ENCODE peak calls at places on chromosome 4, in four cellular contexts. T, A, B and V are unnamed samples.

GRCh38 chr4:105840426-105841174 is 54.7 kb upstream of the NPNT start:
- DNase-seq in B (no peak), A (no peak), T (no peak), V (no peak)

GRCh38 chr4:122783301-122784215 is 43.1 kb upstream of the FGF2 start:
- DNase-seq in T (peak; percentile 98), B (no peak), A (peak; percentile 88), V (peak; percentile 22)

GRCh38 chr4:37595875-37596402 is 90.2 kb downstream of the RELL1 start:
- DNase-seq in T (no peak), B (no peak), A (no peak), V (no peak)

GRCh38 chr4:15488658-15489470 is 19.2 kb downstream of the CC2D2A start:
- DNase-seq in B (no peak), A (peak; percentile 95), T (peak; percentile 94), V (no peak)

GRCh38 chr4:176833416-176833815 is 40.7 kb upstream of the VEGFC start:
- DNase-seq in T (no peak), A (no peak), B (no peak), V (no peak)

GRCh38 chr4:60884545-60884944 is 315.6 kb upstream of the ADGRL3 start:
- DNase-seq in T (no peak), B (no peak), A (peak; percentile 14), V (no peak)

GRCh38 chr4:129545599-129546278 is 449.8 kb downstream of the C4orf33 start:
- DNase-seq in B (no peak), T (peak; percentile 78), A (peak; percentile 35), V (no peak)

GRCh38 chr4:169881769-169882168 is 124.0 kb upstream of the HPF1 start:
- DNase-seq in B (no peak), T (no peak), A (no peak), V (no peak)

GRCh38 chr4:163540977-163541376 is 46.5 kb downstream of the TMA16 start:
- DNase-seq in B (no peak), A (peak; percentile 84), T (peak; percentile 75), V (no peak)

GRCh38 chr4:163542275-163542674 is 47.8 kb downstream of the TMA16 start:
- DNase-seq in B (no peak), A (peak; percentile 52), T (peak; percentile 20), V (no peak)

GRCh38 chr4:163548481-163549243 is 54.2 kb downstream of the TMA16 start:
- DNase-seq in B (no peak), A (peak; percentile 84), T (peak; percentile 75), V (no peak)

GRCh38 chr4:163540448-163540847 is 46.0 kb downstream of the TMA16 start:
- DNase-seq in A (no peak), B (no peak), T (no peak), V (no peak)

DNA sequence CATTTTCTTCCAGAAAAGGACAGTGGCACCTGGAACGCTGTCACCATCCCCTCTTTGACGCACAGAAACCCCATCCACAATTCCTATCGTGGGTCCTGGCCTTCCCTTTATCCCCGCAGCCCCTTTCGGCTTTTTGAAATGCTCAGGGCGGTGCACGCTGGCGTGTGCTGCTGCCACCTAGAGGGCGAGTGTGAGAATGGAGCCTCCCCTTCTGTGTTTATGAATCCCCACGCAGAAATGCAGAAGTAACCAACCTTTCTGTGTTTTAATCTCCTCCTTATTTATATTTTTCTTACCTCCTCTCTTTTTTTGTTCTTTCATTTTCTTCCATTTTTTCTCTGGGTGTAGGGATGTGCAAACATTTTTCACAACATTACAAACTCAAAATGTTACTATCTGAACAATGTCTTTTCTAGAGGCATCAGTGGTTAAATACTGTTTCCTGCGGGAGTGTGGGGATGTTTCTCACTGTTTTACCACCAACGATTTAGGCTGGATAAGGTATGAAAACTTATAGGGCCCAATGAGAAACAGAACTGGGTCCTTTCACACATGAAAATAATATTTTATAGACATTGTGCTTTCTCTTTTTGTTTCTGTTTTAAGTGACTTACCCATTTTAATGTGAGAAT is 50.0 kb downstream of the TMA16 start:
- DNase-seq in T (peak; percentile 56), B (no peak), A (peak; percentile 65), V (peak; percentile 89)
- H3K4me3 ChIP-seq in T (peak overlapping the region; percentile 51), B (peak overlapping the region; percentile 35), A (peak overlapping the region; percentile 57), V (no peak overlapping the region)

GRCh38 chr4:24932831-24933230 is 20.0 kb upstream of the CCDC149 start:
- DNase-seq in A (no peak), B (no peak), T (no peak), V (no peak)
- H3K4me3 ChIP-seq in A (no peak overlapping the region), B (no peak overlapping the region), T (no peak overlapping the region), V (no peak overlapping the region)

GRCh38 chr4:1291091-1291490 is 1.4 kb downstream of the MAEA start:
- DNase-seq in A (no peak), T (no peak), B (peak; percentile 41), V (peak; percentile 65)
- H3K4me3 ChIP-seq in A (peak overlapping the region; percentile 81), T (peak overlapping the region; percentile 90), B (peak overlapping the region; percentile 97), V (no peak overlapping the region)

GRCh38 chr4:44446801-44447562 is 1.6 kb downstream of the KCTD8 start:
- DNase-seq in B (no peak), T (no peak), A (no peak), V (no peak)

GRCh38 chr4:44447563-44448504 is 775 bp downstream of the KCTD8 start:
- DNase-seq in T (peak; percentile 8), B (no peak), A (peak; percentile 4), V (no peak)

GRCh38 chr4:44446191-44446590 is 2.4 kb downstream of the KCTD8 start:
- DNase-seq in A (no peak), B (no peak), T (no peak), V (no peak)

GRCh38 chr4:44448548-44449443 is at the start of gene KCTD8:
- DNase-seq in A (peak; percentile 34), T (peak; percentile 76), B (peak; percentile 85), V (peak; percentile 88)
- H3K4me3 ChIP-seq in A (peak within 1 kb of the TSS; percentile 49), T (peak within 1 kb of the TSS; percentile 66), B (peak within 1 kb of the TSS; percentile 63), V (peak within 1 kb of the TSS; percentile 39)